ENCODE peak calls at places on chromosomes 13 and 19, in five cellular contexts. Q, F, W, B and E are unnamed samples.
A peak's percentile ranks its signal among the peaks of the same experiment; 100 is the strongest.

GRCh38 chr13:64540468-64540867 is 2689.7 kb downstream of the PCDH9 start:
- DNase-seq in Q (no peak), F (no peak), W (peak; percentile 11), B (no peak), E (no peak)

GRCh38 chr19:49514151-49514550 is 1.7 kb downstream of the FCGRT start:
- DNase-seq in Q (no peak), F (no peak), W (no peak), B (no peak), E (no peak)

GRCh38 chr13:92716749-92717148 is 509.9 kb upstream of the GPC6 start:
- DNase-seq in Q (no peak), F (no peak), W (peak; percentile 19), B (no peak), E (no peak)

GRCh38 chr19:56547535-56547934 is 8.8 kb downstream of the ZFP28 start:
- DNase-seq in Q (no peak), F (no peak), W (no peak), B (no peak), E (no peak)

GRCh38 chr13:51681037-51681678 is 96.9 kb downstream of the WDFY2 start:
- DNase-seq in Q (no peak), F (no peak), W (peak; percentile 88), B (no peak), E (no peak)

GRCh38 chr13:96090240-96091101 is 564 bp downstream of the HS6ST3 start:
- DNase-seq in Q (peak; percentile 69), F (no peak), W (no peak), B (no peak), E (peak; percentile 22)

GRCh38 chr13:110506859-110507566 is 54.5 kb downstream of the RAB20 start:
- DNase-seq in Q (no peak), F (peak; percentile 84), W (peak; percentile 10), B (peak; percentile 71), E (no peak)

GRCh38 chr19:4369109-4369887 is 25.9 kb downstream of the MPND start:
- DNase-seq in Q (no peak), F (peak; percentile 63), W (no peak), B (no peak), E (peak; percentile 93)

GRCh38 chr19:38433268-38433733 is at the start of gene RYR1:
- DNase-seq in Q (no peak), F (peak; percentile 86), W (no peak), B (no peak), E (peak; percentile 63)

GRCh38 chr19:56712609-56713008 is 41.1 kb upstream of the ZNF835 start:
- DNase-seq in Q (no peak), F (no peak), W (no peak), B (no peak), E (no peak)

GRCh38 chr19:12665281-12665573 is 1.3 kb downstream of the MAN2B1 start:
- DNase-seq in Q (no peak), F (peak; percentile 75), W (no peak), B (no peak), E (peak; percentile 82)

GRCh38 chr19:57377498-57378146 is 12.0 kb upstream of the ZNF548 start:
- DNase-seq in Q (no peak), F (no peak), W (no peak), B (no peak), E (no peak)